ENCODE peak calls at places on chromosome 21, in seven cellular contexts. L, P, W, Y, Z, X and V are unnamed samples.
A peak's percentile ranks its signal among the peaks of the same experiment; 100 is the strongest.

GRCh38 chr21:46171996-46172862 is 12.0 kb downstream of the SPATC1L start:
- DNase-seq in Z (no peak), X (no peak), W (no peak), Y (no peak), P (no peak), L (no peak), V (no peak)

GRCh38 chr21:14403681-14404318 is 20.9 kb upstream of the HSPA13 start:
- DNase-seq in Y (peak; percentile 39), Z (no peak), X (no peak), P (no peak), L (no peak), W (no peak), V (peak; percentile 32)

GRCh38 chr21:36557316-36557715 is 77.4 kb upstream of the CLDN14 start:
- DNase-seq in Z (no peak), L (no peak), X (no peak), P (no peak), Y (no peak), W (no peak), V (no peak)

GRCh38 chr21:36902793-36903192 is 63.7 kb downstream of the HLCS start:
- DNase-seq in L (no peak), W (no peak), Z (no peak), X (peak; percentile 21), P (no peak), Y (no peak), V (no peak)

GRCh38 chr21:16125274-16125673 is 395.5 kb downstream of the USP25 start:
- DNase-seq in X (no peak), Z (no peak), Y (no peak), L (no peak), W (no peak), P (no peak), V (no peak)

GRCh38 chr21:28636988-28637691 is 355.5 kb downstream of the LTN1 start:
- DNase-seq in Z (no peak), W (no peak), X (peak; percentile 43), L (no peak), Y (no peak), P (no peak), V (no peak)

GRCh38 chr21:36059823-36060158 is 535 bp downstream of the SETD4 start:
- DNase-seq in P (no peak), Y (no peak), Z (no peak), W (no peak), X (no peak), L (no peak), V (no peak)

GRCh38 chr21:45182958-45183357 is 104.7 kb downstream of the POFUT2 start:
- DNase-seq in Y (no peak), L (no peak), Z (no peak), P (no peak), X (no peak), W (no peak), V (no peak)

GRCh38 chr21:38301321-38302214 is 44.8 kb downstream of the KCNJ15 start:
- DNase-seq in P (no peak), W (no peak), X (no peak), Y (no peak), L (no peak), Z (no peak), V (no peak)

GRCh38 chr21:33825898-33826297 is 89.7 kb downstream of the ATP5PO start:
- DNase-seq in Y (no peak), P (no peak), Z (no peak), L (no peak), W (no peak), X (no peak), V (no peak)